ENCODE peak calls at places on chromosome 14, in nine cellular contexts. Z, W, B, F, E, Q, Y, O and I are unnamed samples.

GRCh38 chr14:21192875-21193535 is 37.1 kb upstream of the OR5AU1 start:
- DNase-seq in E (no peak), Q (peak; percentile 40), Y (no peak), B (no peak), F (no peak), Z (no peak), W (no peak), O (no peak), I (no peak)

GRCh38 chr14:26199599-26200370 is 398.0 kb downstream of the NOVA1 start:
- DNase-seq in O (no peak), Z (no peak), F (no peak), W (no peak), Q (no peak), Y (no peak), B (no peak), E (no peak), I (no peak)

GRCh38 chr14:71142375-71143038 is 235.2 kb downstream of the PCNX1 start:
- DNase-seq in Q (peak; percentile 98), W (no peak), Y (no peak), E (no peak), O (no peak), F (no peak), Z (no peak), B (peak; percentile 27), I (no peak)

GRCh38 chr14:99026471-99026870 is 245.5 kb downstream of the BCL11B start:
- DNase-seq in Z (no peak), W (no peak), O (no peak), Y (no peak), E (no peak), B (no peak), Q (no peak), F (no peak), I (no peak)

GRCh38 chr14:99768381-99768780 is 24.8 kb upstream of the EML1 start:
- DNase-seq in Z (no peak), O (peak; percentile 67), B (no peak), W (no peak), E (no peak), Y (no peak), F (no peak), Q (no peak), I (no peak)

GRCh38 chr14:68285421-68286179 is 466.0 kb downstream of the RAD51B start:
- DNase-seq in E (no peak), O (no peak), F (no peak), W (no peak), B (no peak), Q (no peak), Y (no peak), Z (no peak), I (peak; percentile 78)

GRCh38 chr14:101174980-101175606 is 271.6 kb upstream of the RTL1 start:
- DNase-seq in F (peak; percentile 32), Z (peak; percentile 81), O (no peak), W (no peak), Y (no peak), B (no peak), E (no peak), Q (no peak), I (peak; percentile 62)

GRCh38 chr14:100733152-100733850 is 6.6 kb downstream of the DLK1 start:
- DNase-seq in O (peak; percentile 18), F (no peak), Q (no peak), B (no peak), W (peak; percentile 2), Y (no peak), Z (no peak), E (no peak), I (no peak)

GRCh38 chr14:60151715-60152114 is 13.5 kb downstream of the DHRS7 start:
- DNase-seq in Q (peak; percentile 92), B (peak; percentile 53), F (peak; percentile 32), E (peak; percentile 59), W (peak; percentile 78), Y (peak; percentile 46), O (peak; percentile 86), Z (no peak), I (peak; percentile 93)

GRCh38 chr14:88790501-88791251 is 2.1 kb downstream of the EML5 start:
- DNase-seq in B (no peak), F (no peak), Z (no peak), W (no peak), Q (no peak), Y (no peak), E (no peak), O (no peak), I (no peak)

GRCh38 chr14:93971635-93972027 is 4.7 kb downstream of the ASB2 start:
- DNase-seq in O (no peak), W (no peak), B (no peak), E (no peak), Z (no peak), F (no peak), Q (no peak), Y (no peak), I (no peak)

GRCh38 chr14:93972618-93973205 is 3.7 kb downstream of the ASB2 start:
- DNase-seq in Q (no peak), Z (no peak), O (no peak), W (no peak), B (no peak), Y (no peak), E (no peak), F (no peak), I (no peak)

GRCh38 chr14:93969082-93969828 is 7.1 kb downstream of the ASB2 start:
- DNase-seq in E (no peak), F (no peak), Y (no peak), B (no peak), W (peak; percentile 70), Z (no peak), O (no peak), Q (no peak), I (peak; percentile 82)

GRCh38 chr14:93970589-93970966 is 5.8 kb downstream of the ASB2 start:
- DNase-seq in B (no peak), Q (no peak), F (peak; percentile 67), Z (no peak), W (no peak), O (no peak), E (peak; percentile 60), Y (no peak), I (peak; percentile 91)

DNA sequence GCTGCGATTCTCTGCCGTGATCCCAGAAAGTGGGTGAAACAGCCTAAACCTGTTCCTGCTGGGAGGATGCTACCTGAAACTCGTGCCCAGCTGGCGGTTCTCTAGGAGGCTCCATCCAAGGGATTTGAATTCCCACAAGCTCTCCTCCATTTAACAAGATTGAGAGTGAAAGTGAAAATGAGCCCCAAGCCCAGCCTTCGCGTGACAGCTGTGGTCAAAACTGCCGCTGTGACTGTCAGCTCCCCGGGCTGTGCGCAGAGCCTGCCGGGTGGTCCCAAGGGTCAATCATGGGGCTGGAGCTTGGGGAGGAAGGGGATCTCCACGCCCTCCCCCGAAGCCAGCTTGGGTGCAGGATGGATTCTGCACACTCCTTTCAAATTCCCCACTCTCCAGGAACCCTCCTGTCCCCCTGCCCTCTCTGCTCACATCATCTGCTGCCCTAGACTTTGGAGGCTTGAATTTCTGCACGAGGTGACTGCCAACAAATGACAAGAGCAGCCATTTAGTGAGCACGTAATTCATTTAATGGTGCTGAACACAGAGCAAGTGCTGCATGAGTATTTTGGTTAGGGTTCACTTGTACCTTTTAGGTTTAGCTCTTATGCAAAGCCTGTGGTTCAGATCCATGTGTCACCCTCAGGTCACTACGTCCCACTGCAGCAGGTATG is 5.3 kb downstream of the ASB2 start:
- DNase-seq in F (no peak), Q (peak; percentile 18), E (peak; percentile 50), Y (no peak), W (no peak), Z (no peak), B (no peak), O (no peak), I (peak; percentile 89)
- H3K27ac ChIP-seq in F (no peak overlapping the region), Q (no peak overlapping the region), E (peak overlapping the region; percentile 90), Y (no peak overlapping the region), W (peak overlapping the region; percentile 93), Z (peak overlapping the region; percentile 5), B (no peak overlapping the region), O (peak overlapping the region; percentile 86), I (peak overlapping the region; percentile 54)

DNA sequence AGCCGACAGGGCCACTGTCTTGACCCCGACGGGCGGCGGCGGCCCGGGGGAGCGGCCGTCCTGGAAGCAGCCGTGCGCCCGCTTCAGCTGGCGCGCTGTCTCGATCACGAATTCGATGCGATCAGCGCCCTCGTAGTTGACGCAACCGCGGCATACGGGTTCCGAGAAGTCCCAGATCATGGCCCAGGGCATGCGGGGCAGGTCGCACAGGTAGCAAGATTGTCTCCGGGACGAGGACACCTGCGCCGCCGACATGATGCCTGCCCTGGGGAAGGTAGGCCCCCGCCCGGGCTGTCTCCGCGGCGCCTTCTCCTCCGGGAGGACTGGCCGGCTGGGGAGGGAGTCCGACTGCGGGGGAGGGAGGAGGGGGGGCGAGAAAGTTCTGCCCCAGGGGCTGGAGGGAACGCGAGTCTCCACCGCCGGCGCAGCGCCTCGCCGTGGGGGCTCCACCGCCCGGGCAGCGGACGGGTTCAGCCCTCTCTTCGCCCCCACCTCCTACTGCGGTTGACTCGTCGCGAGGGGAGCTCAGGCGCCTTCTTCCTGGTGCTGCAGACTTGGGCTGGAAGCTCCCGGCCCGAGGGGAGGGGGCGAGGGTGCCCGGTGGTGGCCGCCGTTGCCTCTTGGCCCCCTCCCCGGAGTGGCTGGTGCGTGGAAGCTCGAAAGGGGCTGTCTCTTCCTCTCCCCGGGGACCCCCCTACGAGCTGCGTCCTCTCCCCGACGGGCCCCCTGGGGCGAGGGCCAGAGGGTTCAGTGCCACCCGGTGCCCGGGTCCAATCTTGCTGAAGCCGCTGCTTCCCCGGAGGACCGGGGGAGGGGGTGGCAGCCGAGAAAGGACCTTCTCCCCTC is 747 bp downstream of the IRF2BPL start:
- DNase-seq in O (peak; percentile 92), W (peak; percentile 89), Y (peak; percentile 78), B (peak; percentile 64), Q (peak; percentile 81), E (peak; percentile 64), Z (no peak), F (peak; percentile 73), I (peak; percentile 95)
- TF ChIP-seq POLR2A in O (peak; percentile 80), W (no peak), Y (no peak), B (no peak), Q (no peak), E (no peak), Z (peak; percentile 52), F (peak; percentile 75), I (peak; percentile 59)

GRCh38 chr14:85537526-85537925 is 7.6 kb downstream of the FLRT2 start:
- DNase-seq in W (no peak), E (no peak), Z (no peak), F (no peak), O (no peak), Y (no peak), Q (no peak), B (no peak), I (no peak)
- H3K27ac ChIP-seq in W (no peak overlapping the region), E (no peak overlapping the region), Z (no peak overlapping the region), F (no peak overlapping the region), O (peak overlapping the region; percentile 69), Y (no peak overlapping the region), Q (no peak overlapping the region), B (no peak overlapping the region), I (no peak overlapping the region)

DNA sequence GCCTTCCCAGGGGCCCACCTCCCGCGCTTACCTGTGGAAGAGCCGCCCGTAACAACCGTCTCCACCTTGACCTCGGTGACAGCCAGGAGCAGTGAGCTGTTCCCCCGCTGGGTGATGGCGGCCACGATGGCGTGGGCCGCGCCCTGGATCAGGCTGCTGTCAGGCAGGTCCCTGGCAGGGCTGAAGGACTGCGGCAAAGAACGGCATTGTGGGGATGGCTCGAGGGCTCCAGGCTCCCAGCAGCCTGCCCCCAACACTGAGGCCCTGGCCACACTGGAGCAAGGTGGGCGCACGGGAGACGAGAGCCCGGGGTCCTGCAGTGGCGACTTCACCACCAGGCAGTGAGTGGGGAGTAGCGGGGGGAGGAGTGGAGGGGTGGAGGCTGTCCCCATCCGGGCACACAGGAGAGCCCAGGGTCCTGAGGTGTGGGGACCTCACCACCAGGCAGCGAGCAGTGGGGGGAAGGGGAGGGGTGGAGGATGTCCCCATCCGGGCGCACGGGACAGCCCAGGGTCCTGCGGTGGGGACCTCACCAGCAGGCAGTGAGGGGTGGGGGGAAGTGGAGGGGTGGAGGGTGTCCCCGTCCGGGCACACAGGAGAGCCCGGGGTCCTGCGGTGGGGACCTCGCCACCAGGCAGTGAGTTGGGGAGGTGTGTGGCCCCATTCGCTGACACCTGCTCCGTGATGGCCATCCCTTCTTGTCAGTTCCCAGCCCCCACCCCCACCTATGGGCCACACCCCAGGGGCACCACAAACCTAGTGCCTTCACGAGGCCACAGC is 24.9 kb downstream of the JAG2 start:
- DNase-seq in O (peak; percentile 60), B (no peak), E (no peak), Y (no peak), W (peak; percentile 21), Z (no peak), F (no peak), Q (no peak), I (peak; percentile 58)
- TF ChIP-seq POLR2A in O (no peak), B (no peak), E (no peak), Y (no peak), W (no peak), Z (no peak), F (no peak), Q (no peak), I (no peak)